ENCODE peak calls at places on chromosomes 7 and 10, in eight cellular contexts. Z is esophagus muscularis mucosa, M is stomach, I is SK-N-SH, W is GM12878, P is HepG2, H is upper lobe of left lung, S is suprapubic skin. X is an unnamed sample.

GRCh38 chr7:5596896-5597246 is 173.2 kb upstream of the TNRC18 start:
- DNase-seq in Z (no peak), M (no peak), I (no peak), W (no peak), P (no peak), H (no peak), S (no peak), X (peak; percentile 35)

GRCh38 chr10:99358101-99358500 is 28.9 kb downstream of the CNNM1 start:
- DNase-seq in Z (no peak), M (no peak), I (no peak), W (no peak), P (peak; percentile 71), H (no peak), S (no peak), X (no peak)

GRCh38 chr7:156217803-156218202 is 405.5 kb upstream of the SHH start:
- DNase-seq in Z (no peak), M (no peak), I (no peak), W (no peak), P (no peak), H (no peak), S (no peak), X (no peak)

GRCh38 chr10:72557362-72557761 is 68.5 kb downstream of the MICU1 start:
- DNase-seq in Z (no peak), M (no peak), I (no peak), W (no peak), P (no peak), H (no peak), S (no peak), X (no peak)

GRCh38 chr7:129824291-129825004 is 128.3 kb downstream of the UBE2H start:
- DNase-seq in Z (no peak), M (no peak), I (no peak), W (no peak), P (no peak), H (no peak), S (no peak), X (no peak)

GRCh38 chr7:134101716-134102115 is 25.4 kb upstream of the LRGUK start:
- DNase-seq in Z (no peak), M (no peak), I (peak; percentile 25), W (no peak), P (no peak), H (no peak), S (no peak), X (no peak)

GRCh38 chr7:23863209-23863798 is 153.3 kb downstream of the STK31 start:
- DNase-seq in Z (no peak), M (no peak), I (peak; percentile 53), W (no peak), P (peak; percentile 16), H (no peak), S (no peak), X (no peak)

GRCh38 chr10:11335167-11335652 is 276.2 kb downstream of the USP6NL start:
- DNase-seq in Z (no peak), M (no peak), I (no peak), W (no peak), P (no peak), H (peak; percentile 53), S (no peak), X (peak; percentile 31)

GRCh38 chr10:91597397-91597881 is 35.4 kb downstream of the PPP1R3C start:
- DNase-seq in Z (no peak), M (no peak), I (peak; percentile 44), W (no peak), P (peak; percentile 60), H (no peak), S (no peak), X (no peak)

GRCh38 chr10:72309290-72310240 is 35.8 kb downstream of the DDIT4 start:
- DNase-seq in Z (no peak), M (peak; percentile 51), I (no peak), W (no peak), P (no peak), H (peak; percentile 67), S (no peak), X (no peak)

GRCh38 chr7:33039257-33039904 is 23.2 kb downstream of the NT5C3A start:
- DNase-seq in Z (no peak), M (no peak), I (no peak), W (no peak), P (no peak), H (no peak), S (no peak), X (no peak)

GRCh38 chr10:122112021-122112616 is 123.2 kb downstream of the TACC2 start:
- DNase-seq in Z (no peak), M (no peak), I (no peak), W (no peak), P (no peak), H (no peak), S (no peak), X (no peak)

GRCh38 chr10:128087146-128087883 is 38.9 kb downstream of the MKI67 start:
- DNase-seq in Z (no peak), M (no peak), I (no peak), W (no peak), P (no peak), H (no peak), S (peak; percentile 16), X (no peak)

GRCh38 chr7:28957822-28958234 is 302 bp downstream of the TRIL start:
- DNase-seq in Z (peak; percentile 79), M (no peak), I (peak; percentile 80), W (no peak), P (no peak), H (no peak), S (no peak), X (no peak)

DNA sequence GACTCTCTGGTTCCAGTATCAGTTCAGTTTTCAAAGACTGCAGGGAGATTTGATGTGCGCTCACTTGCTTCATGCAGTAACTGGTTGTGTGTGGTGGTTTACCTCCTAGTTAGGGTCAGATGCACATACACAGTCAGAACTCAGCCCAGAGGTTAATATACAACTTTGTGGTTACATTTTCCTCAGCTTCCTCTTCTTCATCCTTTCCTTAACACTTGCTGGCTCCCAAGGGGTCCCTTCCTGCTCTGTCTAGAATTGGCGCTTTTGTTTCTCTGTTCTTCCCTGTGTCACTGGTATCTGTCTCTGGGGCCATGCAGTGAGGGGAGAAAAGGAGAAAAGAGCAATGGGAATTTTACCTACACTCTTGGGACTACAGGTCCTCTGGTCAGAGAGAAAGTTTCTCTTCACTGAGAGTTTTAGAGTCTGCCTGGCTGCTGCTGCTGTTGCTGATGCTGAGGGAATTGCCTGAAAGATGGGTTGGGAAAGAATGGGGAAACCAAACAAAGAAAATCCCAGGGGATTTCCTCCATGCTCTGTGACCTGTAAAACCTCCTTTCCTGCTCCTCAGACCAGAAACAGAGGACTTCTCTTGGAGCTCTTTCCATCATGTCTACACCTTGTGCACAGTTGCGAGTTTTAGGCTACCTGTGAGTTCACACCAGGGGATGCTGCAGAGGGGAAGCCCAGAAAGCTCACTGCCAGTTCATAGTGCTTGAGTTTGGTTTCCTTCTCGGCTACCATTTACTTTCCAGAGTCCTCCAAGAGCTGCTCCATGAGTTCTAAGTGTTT is 74.6 kb downstream of the WDFY4 start:
- DNase-seq in Z (no peak), M (no peak), I (no peak), W (peak; percentile 81), P (no peak), H (no peak), S (no peak), X (no peak)
- TF ChIP-seq EP300 in Z (no peak), M (no peak), I (no peak), W (peak; percentile 83), P (no peak), H (no peak), S (no peak), X (no peak)

GRCh38 chr10:32922164-32922563 is 35.9 kb downstream of the ITGB1 start:
- DNase-seq in Z (no peak), M (no peak), I (no peak), W (no peak), P (no peak), H (no peak), S (no peak), X (no peak)
- H3K36me3 ChIP-seq in Z (peaks cover 99% of the 10 kb centered on the region), M (peaks cover 98% of the 10 kb centered on the region), I (peaks cover 86% of the 10 kb centered on the region), W (peaks cover 25% of the 10 kb centered on the region), P (peaks cover 77% of the 10 kb centered on the region), H (peaks cover 96% of the 10 kb centered on the region), S (peaks cover 75% of the 10 kb centered on the region), X (no peaks in the 10 kb centered on the region)

DNA sequence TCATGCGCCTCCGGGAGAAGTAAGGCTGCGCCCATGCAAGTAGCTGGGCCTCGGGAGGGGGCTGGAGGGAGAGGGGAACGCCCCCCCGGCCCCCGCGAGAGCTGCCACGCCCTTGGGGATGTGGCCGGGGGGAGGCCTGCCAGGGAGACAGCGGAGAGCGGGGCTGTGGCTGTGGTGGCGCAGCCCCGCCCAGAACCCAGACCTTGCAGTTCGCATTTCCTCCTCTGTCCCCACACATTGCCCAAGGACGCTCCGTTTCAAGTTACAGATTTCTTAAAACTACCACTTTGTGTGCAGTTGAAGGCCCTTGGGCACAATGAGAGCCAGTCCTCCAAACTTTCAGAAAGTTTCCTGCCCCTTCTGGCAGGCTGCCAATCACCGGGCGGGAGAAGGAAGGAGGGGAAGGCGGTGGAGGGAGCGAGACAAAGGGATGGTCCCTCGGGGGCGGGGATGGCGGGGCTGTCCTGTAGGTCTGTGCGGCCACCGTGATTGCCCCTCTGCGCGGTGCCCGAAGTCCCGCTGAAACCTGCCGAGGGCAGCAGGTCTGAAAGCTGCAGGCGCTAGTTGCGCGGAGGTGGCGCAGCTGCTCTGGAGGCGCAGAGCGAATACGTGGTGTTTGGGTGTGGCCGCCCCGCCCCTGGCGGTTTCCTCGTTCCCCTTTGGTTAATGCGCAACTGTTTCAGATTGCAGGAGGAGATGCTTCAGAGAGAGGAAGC is 2.1 kb downstream of the VIM start:
- DNase-seq in Z (peak; percentile 95), M (peak; percentile 82), I (peak; percentile 67), W (peak; percentile 73), P (no peak), H (peak; percentile 92), S (peak; percentile 91), X (peak; percentile 81)
- TF ChIP-seq EP300 in Z (no peak), M (no peak), I (no peak), W (no peak), P (no peak), H (peak; percentile 39), S (no peak), X (no peak)

GRCh38 chr10:3167611-3168330 is 4.8 kb downstream of the PITRM1 start:
- DNase-seq in Z (no peak), M (no peak), I (no peak), W (no peak), P (no peak), H (peak; percentile 18), S (no peak), X (no peak)
- H3K36me3 ChIP-seq in Z (peaks cover 72% of the 10 kb centered on the region), M (peaks cover 72% of the 10 kb centered on the region), I (peaks cover 65% of the 10 kb centered on the region), W (peaks cover 29% of the 10 kb centered on the region), P (peaks cover 48% of the 10 kb centered on the region), H (peaks cover 73% of the 10 kb centered on the region), S (peaks cover 73% of the 10 kb centered on the region), X (no peaks in the 10 kb centered on the region)

GRCh38 chr10:97914837-97915211 is 65.2 kb downstream of the GOLGA7B start:
- DNase-seq in Z (no peak), M (peak; percentile 86), I (peak; percentile 92), W (no peak), P (peak; percentile 29), H (peak; percentile 87), S (peak; percentile 85), X (peak; percentile 72)
- TF ChIP-seq EP300 in Z (no peak), M (no peak), I (no peak), W (no peak), P (no peak), H (no peak), S (no peak), X (no peak)

DNA sequence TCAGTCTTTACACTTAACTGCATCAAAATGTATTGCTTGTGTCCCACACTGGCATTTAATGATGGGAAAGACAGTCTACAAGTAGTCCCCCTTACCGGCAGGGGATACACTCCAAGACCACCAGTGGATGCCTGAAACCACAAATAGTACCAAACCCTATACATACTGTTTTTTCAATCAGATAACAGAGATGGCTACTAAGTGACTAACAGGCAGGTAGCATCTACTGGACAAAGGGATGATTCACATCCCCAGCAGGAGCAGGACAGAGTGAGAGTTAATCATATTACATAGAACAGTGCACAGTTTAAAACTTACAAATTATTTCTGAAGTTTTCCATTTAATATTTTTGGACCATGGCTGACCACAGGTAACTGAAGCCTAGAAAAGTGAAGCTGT is 13.2 kb downstream of the TMEM243 start:
- DNase-seq in Z (no peak), M (no peak), I (no peak), W (no peak), P (peak; percentile 2), H (no peak), S (no peak), X (no peak)
- H3K36me3 ChIP-seq in Z (peaks cover under 1% of the 10 kb centered on the region), M (peaks cover 5% of the 10 kb centered on the region), I (peaks cover 21% of the 10 kb centered on the region), W (peaks cover 31% of the 10 kb centered on the region), P (peaks cover 9% of the 10 kb centered on the region), H (peaks cover 5% of the 10 kb centered on the region), S (no peaks in the 10 kb centered on the region), X (no peaks in the 10 kb centered on the region)

X was measured in ovary.